ENCODE peak calls at places on chromosomes 16 and 17, in six cellular contexts. One of them, this sample, is unnamed.

GRCh38 chr16:79770244-79771064 is 169.9 kb upstream of the MAF start:
- DNase-seq in Caco-2: peak
- DNase-seq in astrocyte of the spinal cord: peak
- DNase-seq in tibial nerve: peak
- DNase-seq in IMR-90: peak
- DNase-seq in CD8-positive, alpha-beta memory T cell: peak
- DNase-seq in this sample: peak

GRCh38 chr16:15765880-15766279 is 90.9 kb downstream of the MYH11 start:
- DNase-seq in Caco-2: peak
- DNase-seq in astrocyte of the spinal cord: no peak
- DNase-seq in tibial nerve: no peak
- DNase-seq in IMR-90: peak
- DNase-seq in CD8-positive, alpha-beta memory T cell: no peak
- DNase-seq in this sample: peak

GRCh38 chr16:51440096-51440495 is 289.0 kb upstream of the SALL1 start:
- DNase-seq in Caco-2: no peak
- DNase-seq in astrocyte of the spinal cord: no peak
- DNase-seq in tibial nerve: no peak
- DNase-seq in IMR-90: no peak
- DNase-seq in CD8-positive, alpha-beta memory T cell: no peak
- DNase-seq in this sample: no peak

GRCh38 chr16:89721644-89722391 is 481 bp downstream of the ZNF276 start:
- DNase-seq in Caco-2: peak
- DNase-seq in astrocyte of the spinal cord: peak
- DNase-seq in tibial nerve: no peak
- DNase-seq in IMR-90: peak
- DNase-seq in CD8-positive, alpha-beta memory T cell: peak
- DNase-seq in this sample: no peak

GRCh38 chr17:65918921-65919546 is 272.9 kb downstream of the CEP112 start:
- DNase-seq in Caco-2: peak
- DNase-seq in astrocyte of the spinal cord: peak
- DNase-seq in tibial nerve: no peak
- DNase-seq in IMR-90: no peak
- DNase-seq in CD8-positive, alpha-beta memory T cell: no peak
- DNase-seq in this sample: no peak

GRCh38 chr17:32281011-32281451 is 15.4 kb downstream of the RHBDL3 start:
- DNase-seq in Caco-2: no peak
- DNase-seq in astrocyte of the spinal cord: no peak
- DNase-seq in tibial nerve: no peak
- DNase-seq in IMR-90: no peak
- DNase-seq in CD8-positive, alpha-beta memory T cell: no peak
- DNase-seq in this sample: no peak

GRCh38 chr16:15507299-15507958 is 73.0 kb downstream of the BMERB1 start:
- DNase-seq in Caco-2: no peak
- DNase-seq in astrocyte of the spinal cord: peak
- DNase-seq in tibial nerve: no peak
- DNase-seq in IMR-90: peak
- DNase-seq in CD8-positive, alpha-beta memory T cell: no peak
- DNase-seq in this sample: no peak

GRCh38 chr17:38663125-38663751 is 11.5 kb downstream of the EPOP start:
- DNase-seq in Caco-2: peak
- DNase-seq in astrocyte of the spinal cord: peak
- DNase-seq in tibial nerve: no peak
- DNase-seq in IMR-90: peak
- DNase-seq in CD8-positive, alpha-beta memory T cell: no peak
- DNase-seq in this sample: no peak

GRCh38 chr17:68705331-68706166 is 104.4 kb upstream of the FAM20A start:
- DNase-seq in Caco-2: no peak
- DNase-seq in astrocyte of the spinal cord: peak
- DNase-seq in tibial nerve: no peak
- DNase-seq in IMR-90: peak
- DNase-seq in CD8-positive, alpha-beta memory T cell: no peak
- DNase-seq in this sample: no peak

GRCh38 chr16:268141-269053 is 7.3 kb downstream of the RGS11 start:
- DNase-seq in Caco-2: no peak
- DNase-seq in astrocyte of the spinal cord: no peak
- DNase-seq in tibial nerve: no peak
- DNase-seq in IMR-90: no peak
- DNase-seq in CD8-positive, alpha-beta memory T cell: no peak
- DNase-seq in this sample: no peak

GRCh38 chr16:87050142-87050541 is 267.1 kb downstream of the C16orf95 start:
- DNase-seq in Caco-2: no peak
- DNase-seq in astrocyte of the spinal cord: no peak
- DNase-seq in tibial nerve: no peak
- DNase-seq in IMR-90: no peak
- DNase-seq in CD8-positive, alpha-beta memory T cell: no peak
- DNase-seq in this sample: no peak

GRCh38 chr17:80891096-80892018 is 100.3 kb upstream of the CHMP6 start:
- DNase-seq in Caco-2: no peak
- DNase-seq in astrocyte of the spinal cord: peak
- DNase-seq in tibial nerve: no peak
- DNase-seq in IMR-90: peak
- DNase-seq in CD8-positive, alpha-beta memory T cell: peak
- DNase-seq in this sample: peak

GRCh38 chr17:79907855-79908254 is 68.6 kb upstream of the CBX4 start:
- DNase-seq in Caco-2: no peak
- DNase-seq in astrocyte of the spinal cord: peak
- DNase-seq in tibial nerve: no peak
- DNase-seq in IMR-90: peak
- DNase-seq in CD8-positive, alpha-beta memory T cell: no peak
- DNase-seq in this sample: no peak

GRCh38 chr17:41524261-41524660 is 3.8 kb downstream of the KRT19 start:
- DNase-seq in Caco-2: no peak
- DNase-seq in astrocyte of the spinal cord: no peak
- DNase-seq in tibial nerve: no peak
- DNase-seq in IMR-90: no peak
- DNase-seq in CD8-positive, alpha-beta memory T cell: no peak
- DNase-seq in this sample: no peak

GRCh38 chr17:74619077-74619673 is 4.4 kb downstream of the CD300E start:
- DNase-seq in Caco-2: no peak
- DNase-seq in astrocyte of the spinal cord: no peak
- DNase-seq in tibial nerve: no peak
- DNase-seq in IMR-90: no peak
- DNase-seq in CD8-positive, alpha-beta memory T cell: no peak
- DNase-seq in this sample: no peak

GRCh38 chr17:74618446-74618845 is 5.1 kb downstream of the CD300E start:
- DNase-seq in Caco-2: no peak
- DNase-seq in astrocyte of the spinal cord: no peak
- DNase-seq in tibial nerve: no peak
- DNase-seq in IMR-90: no peak
- DNase-seq in CD8-positive, alpha-beta memory T cell: no peak
- DNase-seq in this sample: no peak

GRCh38 chr17:74612046-74612445 is 11.5 kb downstream of the CD300E start:
- DNase-seq in Caco-2: no peak
- DNase-seq in astrocyte of the spinal cord: no peak
- DNase-seq in tibial nerve: no peak
- DNase-seq in IMR-90: no peak
- DNase-seq in CD8-positive, alpha-beta memory T cell: no peak
- DNase-seq in this sample: no peak

GRCh38 chr17:74616696-74617095 is 6.8 kb downstream of the CD300E start:
- DNase-seq in Caco-2: no peak
- DNase-seq in astrocyte of the spinal cord: no peak
- DNase-seq in tibial nerve: no peak
- DNase-seq in IMR-90: no peak
- DNase-seq in CD8-positive, alpha-beta memory T cell: no peak
- DNase-seq in this sample: no peak
- H3K4me3 ChIP-seq in Caco-2: no peak
- H3K4me3 ChIP-seq in astrocyte of the spinal cord: no peak
- H3K4me3 ChIP-seq in tibial nerve: no peak
- H3K4me3 ChIP-seq in IMR-90: no peak
- H3K4me3 ChIP-seq in CD8-positive, alpha-beta memory T cell: no peak
- H3K4me3 ChIP-seq in this sample: no peak

DNA sequence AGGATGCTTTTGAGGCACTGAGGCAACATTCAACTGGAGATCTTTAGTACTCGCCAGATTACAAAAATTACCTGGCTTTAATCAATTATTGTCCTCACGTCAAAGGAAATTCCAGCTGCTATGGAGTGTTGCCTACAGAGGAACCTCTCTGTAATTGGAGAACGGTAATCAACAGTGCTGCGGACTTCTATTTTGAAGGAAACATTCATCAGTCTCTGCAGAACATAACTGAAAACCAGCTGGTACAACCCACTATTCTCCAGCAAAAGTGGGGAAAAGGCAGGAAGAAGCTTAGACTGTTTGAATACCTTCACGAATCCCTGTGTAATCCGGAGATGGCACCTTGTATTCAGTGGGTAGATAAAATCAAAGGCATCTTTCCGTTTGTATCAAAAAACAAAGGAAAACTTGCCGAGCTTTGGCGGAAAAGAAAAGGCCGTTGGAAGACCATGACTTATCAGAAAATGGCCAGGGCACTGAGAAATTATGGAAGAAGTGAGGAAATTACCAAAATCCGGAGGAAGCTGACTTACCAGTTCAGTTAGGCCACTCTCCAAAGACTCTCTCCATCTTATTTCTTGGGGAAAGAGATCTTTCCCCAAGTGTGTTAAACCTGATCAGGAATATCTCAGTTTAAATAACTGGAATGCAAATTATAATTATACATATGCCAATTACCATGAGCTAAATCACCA is 3.0 kb downstream of the SLC35G3 start:
- DNase-seq in Caco-2: no peak
- DNase-seq in astrocyte of the spinal cord: no peak
- DNase-seq in tibial nerve: no peak
- DNase-seq in IMR-90: no peak
- DNase-seq in CD8-positive, alpha-beta memory T cell: no peak
- DNase-seq in this sample: no peak
- H3K4me3 ChIP-seq in Caco-2: no peak
- H3K4me3 ChIP-seq in astrocyte of the spinal cord: no peak
- H3K4me3 ChIP-seq in tibial nerve: no peak
- H3K4me3 ChIP-seq in IMR-90: no peak
- H3K4me3 ChIP-seq in CD8-positive, alpha-beta memory T cell: no peak
- H3K4me3 ChIP-seq in this sample: no peak

GRCh38 chr17:44307387-44308186 is 814 bp upstream of the RUNDC3A start:
- DNase-seq in Caco-2: peak
- DNase-seq in astrocyte of the spinal cord: no peak
- DNase-seq in tibial nerve: no peak
- DNase-seq in IMR-90: no peak
- DNase-seq in CD8-positive, alpha-beta memory T cell: no peak
- DNase-seq in this sample: no peak
- H3K4me3 ChIP-seq in Caco-2: peak
- H3K4me3 ChIP-seq in astrocyte of the spinal cord: no peak
- H3K4me3 ChIP-seq in tibial nerve: peak
- H3K4me3 ChIP-seq in IMR-90: peak
- H3K4me3 ChIP-seq in CD8-positive, alpha-beta memory T cell: no peak
- H3K4me3 ChIP-seq in this sample: no peak

GRCh38 chr17:81966343-81967243 is 5.6 kb upstream of the NOTUM start:
- DNase-seq in Caco-2: no peak
- DNase-seq in astrocyte of the spinal cord: no peak
- DNase-seq in tibial nerve: no peak
- DNase-seq in IMR-90: peak
- DNase-seq in CD8-positive, alpha-beta memory T cell: no peak
- DNase-seq in this sample: no peak
- H3K4me3 ChIP-seq in Caco-2: no peak
- H3K4me3 ChIP-seq in astrocyte of the spinal cord: no peak
- H3K4me3 ChIP-seq in tibial nerve: no peak
- H3K4me3 ChIP-seq in IMR-90: no peak
- H3K4me3 ChIP-seq in CD8-positive, alpha-beta memory T cell: no peak
- H3K4me3 ChIP-seq in this sample: no peak

GRCh38 chr16:4327386-4327781 is 11.5 kb downstream of the GLIS2 start:
- DNase-seq in Caco-2: no peak
- DNase-seq in astrocyte of the spinal cord: no peak
- DNase-seq in tibial nerve: no peak
- DNase-seq in IMR-90: no peak
- DNase-seq in CD8-positive, alpha-beta memory T cell: no peak
- DNase-seq in this sample: no peak

GRCh38 chr16:4329354-4329775 is 13.5 kb downstream of the GLIS2 start:
- DNase-seq in Caco-2: no peak
- DNase-seq in astrocyte of the spinal cord: no peak
- DNase-seq in tibial nerve: no peak
- DNase-seq in IMR-90: no peak
- DNase-seq in CD8-positive, alpha-beta memory T cell: no peak
- DNase-seq in this sample: no peak

GRCh38 chr16:4330277-4330882 is 14.5 kb downstream of the GLIS2 start:
- DNase-seq in Caco-2: peak
- DNase-seq in astrocyte of the spinal cord: peak
- DNase-seq in tibial nerve: peak
- DNase-seq in IMR-90: peak
- DNase-seq in CD8-positive, alpha-beta memory T cell: peak
- DNase-seq in this sample: no peak

GRCh38 chr16:4328580-4329353 is 12.9 kb downstream of the GLIS2 start:
- DNase-seq in Caco-2: no peak
- DNase-seq in astrocyte of the spinal cord: no peak
- DNase-seq in tibial nerve: no peak
- DNase-seq in IMR-90: peak
- DNase-seq in CD8-positive, alpha-beta memory T cell: no peak
- DNase-seq in this sample: no peak

DNA sequence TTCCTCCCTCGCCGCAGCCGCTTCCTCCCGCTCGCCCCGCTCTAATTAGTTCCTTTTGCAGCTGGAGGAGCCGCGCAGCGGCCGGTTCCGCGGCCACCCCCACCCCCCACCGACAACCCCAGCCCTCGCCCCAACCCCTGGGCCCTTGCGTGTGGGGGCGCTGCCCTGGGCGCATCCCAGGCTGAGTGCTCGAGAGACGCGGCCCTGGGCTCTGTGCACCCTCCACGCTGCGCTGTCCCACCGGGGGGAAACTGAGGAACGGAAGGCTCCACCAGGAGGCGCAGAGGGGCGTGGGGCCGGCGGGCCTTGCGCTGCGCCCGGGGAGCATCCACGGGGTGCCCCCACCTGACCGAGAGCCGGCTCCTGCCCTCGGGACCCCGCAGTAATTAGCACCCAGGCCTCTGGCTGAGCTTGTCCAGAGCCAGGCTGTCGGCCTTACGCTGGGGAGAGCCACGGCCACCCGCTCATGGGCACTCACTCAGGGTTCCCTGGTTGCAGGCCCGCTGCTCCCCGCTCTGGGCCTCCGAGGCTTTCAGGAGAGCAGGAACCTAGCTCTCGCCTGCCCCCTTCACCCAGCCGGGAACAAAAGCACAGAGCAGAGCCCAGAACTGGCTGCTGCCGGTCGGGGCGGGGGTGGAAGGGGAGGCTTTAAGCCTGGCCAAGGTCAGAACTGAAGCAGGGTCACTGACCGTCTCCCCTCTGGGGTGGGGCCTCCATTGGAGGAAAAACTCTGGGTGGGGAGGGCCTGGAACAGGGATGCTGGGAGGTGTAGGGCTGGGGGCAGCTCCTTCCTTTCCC is 12.1 kb downstream of the GLIS2 start:
- DNase-seq in Caco-2: no peak
- DNase-seq in astrocyte of the spinal cord: peak
- DNase-seq in tibial nerve: peak
- DNase-seq in IMR-90: peak
- DNase-seq in CD8-positive, alpha-beta memory T cell: peak
- DNase-seq in this sample: no peak
- H3K4me3 ChIP-seq in Caco-2: no peak
- H3K4me3 ChIP-seq in astrocyte of the spinal cord: peak
- H3K4me3 ChIP-seq in tibial nerve: peak
- H3K4me3 ChIP-seq in IMR-90: peak
- H3K4me3 ChIP-seq in CD8-positive, alpha-beta memory T cell: peak
- H3K4me3 ChIP-seq in this sample: peak